ENCODE peak calls at places on chromosomes 2 and 18, in six cellular contexts. C, U, V, T, R and Y are unnamed samples.

GRCh38 chr2:229714080-229714735 is at the start of gene DNER:
- DNase-seq in V (no peak), R (no peak), C (no peak), U (no peak), T (peak; percentile 11), Y (no peak)

GRCh38 chr2:104493698-104494097 is 360.2 kb upstream of the POU3F3 start:
- DNase-seq in R (no peak), C (no peak), V (no peak), U (no peak), T (no peak), Y (no peak)

GRCh38 chr2:85458611-85459563 is 40.4 kb downstream of the SH2D6 start:
- DNase-seq in C (no peak), R (no peak), V (no peak), U (no peak), T (no peak), Y (no peak)

GRCh38 chr2:140383781-140384180 is 1603.6 kb upstream of the NXPH2 start:
- DNase-seq in C (no peak), V (no peak), T (no peak), U (no peak), R (no peak), Y (no peak)

GRCh38 chr18:33804258-33804657 is 226.2 kb downstream of the ASXL3 start:
- DNase-seq in T (no peak), V (no peak), R (no peak), C (peak; percentile 12), U (no peak), Y (peak; percentile 27)

GRCh38 chr2:124725187-124725586 is 700.1 kb downstream of the CNTNAP5 start:
- DNase-seq in T (no peak), V (no peak), C (no peak), R (no peak), U (no peak), Y (no peak)

GRCh38 chr2:134718095-134718955 is 475 bp downstream of the TMEM163 start:
- DNase-seq in T (no peak), U (no peak), R (no peak), V (no peak), C (no peak), Y (peak; percentile 45)

GRCh38 chr2:69565431-69565839 is 78.1 kb downstream of the AAK1 start:
- DNase-seq in C (no peak), T (peak; percentile 61), U (peak; percentile 61), V (no peak), R (peak; percentile 36), Y (peak; percentile 65)

GRCh38 chr2:143701785-143702184 is 572.6 kb downstream of the ARHGAP15 start:
- DNase-seq in C (no peak), T (no peak), R (no peak), U (no peak), V (no peak), Y (no peak)

GRCh38 chr2:83971547-83971946 is 487.5 kb downstream of the SUCLG1 start:
- DNase-seq in T (no peak), C (no peak), R (no peak), U (no peak), V (no peak), Y (peak; percentile 11)

GRCh38 chr2:224545884-224546644 is 39.1 kb downstream of the CUL3 start:
- DNase-seq in T (no peak), V (peak; percentile 23), U (no peak), R (no peak), C (no peak), Y (no peak)

GRCh38 chr2:135664623-135665068 is 77.0 kb upstream of the UBXN4 start:
- DNase-seq in C (no peak), U (no peak), V (no peak), R (no peak), T (no peak), Y (no peak)

DNA sequence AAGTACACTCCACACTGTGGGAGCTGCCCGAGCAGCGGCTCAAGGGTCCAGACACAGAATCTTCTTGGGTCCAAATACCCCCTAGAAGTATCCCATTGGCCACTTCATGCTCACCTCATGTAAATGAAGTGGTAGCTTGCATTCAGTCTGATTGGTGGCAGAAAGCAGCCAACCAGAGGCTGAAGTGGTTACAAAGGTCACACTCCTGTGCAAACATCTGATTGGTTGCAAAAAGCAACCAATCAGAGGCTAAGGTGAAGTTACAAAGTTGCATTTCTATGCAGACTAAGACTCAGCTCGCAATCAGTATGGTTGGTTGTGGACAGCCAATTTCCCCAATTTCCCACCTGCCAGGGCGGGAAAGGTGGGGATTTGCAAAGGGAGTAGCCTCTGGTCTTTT is 94.3 kb downstream of the DGKD start:
- DNase-seq in R (no peak), T (no peak), U (peak; percentile 26), V (no peak), C (no peak), Y (no peak)
- H3K27ac ChIP-seq in R (no peak overlapping the region), T (no peak overlapping the region), U (no peak overlapping the region), V (no peak overlapping the region), C (no peak overlapping the region), Y (no peak overlapping the region)

GRCh38 chr2:32981612-32982011 is 34.9 kb downstream of the LTBP1 start:
- DNase-seq in U (no peak), C (no peak), V (no peak), T (no peak), R (no peak), Y (no peak)

GRCh38 chr2:32977228-32977758 is 30.5 kb downstream of the LTBP1 start:
- DNase-seq in V (no peak), R (peak; percentile 26), U (no peak), C (no peak), T (no peak), Y (no peak)

GRCh38 chr2:32976409-32977063 is 29.8 kb downstream of the LTBP1 start:
- DNase-seq in R (no peak), C (no peak), U (no peak), V (no peak), T (no peak), Y (no peak)
- H3K9me3 ChIP-seq in R (no peaks in the 10 kb centered on the region), C (no peaks in the 10 kb centered on the region), U (peaks cover 18% of the 10 kb centered on the region), V (peaks cover 7% of the 10 kb centered on the region), T (peaks cover 50% of the 10 kb centered on the region), Y (no peaks in the 10 kb centered on the region)

GRCh38 chr18:12637901-12638633 is 19.8 kb downstream of the SPIRE1 start:
- DNase-seq in R (no peak), U (no peak), V (no peak), T (no peak), C (no peak), Y (peak; percentile 66)

GRCh38 chr18:12640881-12641200 is 17.1 kb downstream of the SPIRE1 start:
- DNase-seq in V (no peak), R (no peak), T (no peak), U (no peak), C (no peak), Y (no peak)

GRCh38 chr18:12639990-12640880 is 17.7 kb downstream of the SPIRE1 start:
- DNase-seq in V (peak; percentile 62), C (no peak), U (peak; percentile 68), R (no peak), T (no peak), Y (peak; percentile 69)

GRCh38 chr18:12638634-12639124 is 19.2 kb downstream of the SPIRE1 start:
- DNase-seq in U (no peak), V (no peak), T (no peak), R (no peak), C (no peak), Y (no peak)

GRCh38 chr18:12637393-12637792 is 20.5 kb downstream of the SPIRE1 start:
- DNase-seq in C (no peak), V (no peak), U (no peak), R (no peak), T (no peak), Y (no peak)
- H3K27ac ChIP-seq in C (no peak overlapping the region), V (no peak overlapping the region), U (no peak overlapping the region), R (no peak overlapping the region), T (no peak overlapping the region), Y (no peak overlapping the region)

GRCh38 chr2:16061406-16062217 is 121.3 kb downstream of the MYCN start:
- DNase-seq in V (no peak), T (no peak), R (no peak), U (no peak), C (no peak), Y (no peak)
- H3K9me3 ChIP-seq in V (peaks cover 50% of the 10 kb centered on the region), T (peaks cover 7% of the 10 kb centered on the region), R (peaks cover 7% of the 10 kb centered on the region), U (peaks cover 26% of the 10 kb centered on the region), C (no peaks in the 10 kb centered on the region), Y (no peaks in the 10 kb centered on the region)

GRCh38 chr18:63775166-63775730 is at the start of gene SERPINB7:
- DNase-seq in C (no peak), U (no peak), T (no peak), V (peak; percentile 71), R (peak; percentile 10), Y (no peak)
- H3K27ac ChIP-seq in C (no peak within 1 kb of the TSS), U (no peak within 1 kb of the TSS), T (no peak within 1 kb of the TSS), V (peak within 1 kb of the TSS; percentile 49), R (no peak within 1 kb of the TSS), Y (no peak within 1 kb of the TSS)

GRCh38 chr2:119650206-119650605 is 28.8 kb upstream of the TMEM177 start:
- DNase-seq in T (no peak), C (no peak), U (no peak), V (no peak), R (no peak), Y (peak; percentile 48)
- H3K9me3 ChIP-seq in T (peaks cover 3% of the 10 kb centered on the region), C (no peaks in the 10 kb centered on the region), U (no peaks in the 10 kb centered on the region), V (no peaks in the 10 kb centered on the region), R (no peaks in the 10 kb centered on the region), Y (no peaks in the 10 kb centered on the region)

DNA sequence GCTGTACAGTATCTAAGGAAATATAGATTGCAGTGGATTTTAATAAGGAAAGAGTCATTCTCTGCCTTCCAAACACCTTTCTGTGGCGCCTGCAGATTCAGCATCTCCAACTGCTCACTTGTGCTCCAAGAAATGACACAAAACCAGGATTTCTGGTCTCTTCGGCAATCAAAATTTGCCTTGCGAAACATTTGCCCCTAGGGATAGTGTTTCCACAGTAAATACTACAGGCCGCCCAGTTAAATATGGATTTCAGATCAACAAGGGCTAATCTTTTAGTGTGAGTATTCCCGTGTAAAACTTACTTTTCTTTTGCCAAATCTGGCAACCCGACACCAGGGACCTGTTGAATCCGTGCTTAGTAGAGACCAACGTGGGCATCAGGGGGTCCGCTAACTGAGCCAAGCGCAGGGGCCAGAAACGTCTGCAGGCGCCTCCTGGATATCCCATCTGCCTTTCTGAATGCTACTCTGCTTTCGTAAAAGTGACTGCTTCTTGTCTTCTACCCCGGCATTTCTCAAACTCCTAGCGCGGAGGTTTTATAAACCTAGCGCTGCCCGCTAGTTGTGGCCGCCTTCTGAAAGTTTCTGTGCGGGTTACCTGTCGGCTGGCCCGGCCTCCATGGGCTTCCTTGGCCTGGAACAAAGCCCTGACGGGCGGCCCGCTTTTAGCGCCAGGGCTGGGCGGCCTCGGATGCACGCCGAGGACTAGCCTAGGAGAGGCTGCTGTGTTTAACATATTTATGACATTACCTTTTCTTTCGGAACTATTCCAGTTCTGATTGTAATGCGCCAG is 2.5 kb downstream of the CYP1B1 start:
- DNase-seq in U (no peak), C (peak; percentile 87), V (no peak), R (no peak), T (no peak), Y (peak; percentile 54)
- H3K27ac ChIP-seq in U (no peak overlapping the region), C (peak overlapping the region; percentile 86), V (no peak overlapping the region), R (no peak overlapping the region), T (no peak overlapping the region), Y (no peak overlapping the region)

DNA sequence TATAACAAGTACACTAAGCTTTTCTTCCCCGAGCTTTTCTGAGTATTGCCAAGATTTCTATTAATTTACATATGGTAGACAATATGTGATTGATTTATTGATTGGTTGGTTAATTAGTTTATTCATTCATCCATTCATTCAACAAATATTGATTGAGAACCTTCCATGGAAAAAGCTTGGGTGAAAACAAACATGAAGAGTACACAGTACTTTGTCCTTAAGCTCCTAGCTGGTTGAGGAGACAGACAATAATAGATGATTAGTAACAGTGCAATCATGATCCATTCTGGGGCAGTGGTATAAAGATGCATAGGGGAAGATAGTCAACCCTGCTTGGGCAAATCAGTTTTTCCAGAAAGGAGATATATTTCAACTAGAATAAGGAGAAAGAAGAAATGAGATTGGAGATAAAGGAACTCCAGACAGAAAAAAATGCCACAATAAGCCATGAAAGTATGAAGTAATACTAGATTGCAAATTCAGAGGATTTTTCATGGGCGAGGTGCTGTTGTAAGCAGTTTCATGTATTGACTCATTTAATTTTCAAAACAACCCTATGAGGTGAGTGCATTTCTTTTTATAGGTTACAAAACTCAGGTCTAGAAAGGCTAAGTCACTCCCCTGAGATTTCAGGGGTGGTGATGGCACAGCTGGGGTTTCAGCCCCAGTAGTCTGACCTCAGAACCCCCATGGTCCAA is 129.5 kb downstream of the RND3 start:
- DNase-seq in T (no peak), R (no peak), V (no peak), U (no peak), C (no peak), Y (no peak)
- H3K9me3 ChIP-seq in T (no peaks in the 10 kb centered on the region), R (no peaks in the 10 kb centered on the region), V (no peaks in the 10 kb centered on the region), U (peaks cover 88% of the 10 kb centered on the region), C (no peaks in the 10 kb centered on the region), Y (no peaks in the 10 kb centered on the region)